ENCODE peak calls at places on chromosomes 1 and 21, in six cellular contexts. U is Calu3, D is endothelial cell, G is left lung, P is fibroblast of the aortic adventitia, C is heart left ventricle. J is an unnamed sample.

GRCh38 chr1:154325583-154326545 is 539 bp downstream of the ATP8B2 start:
- DNase-seq in P (peak), G (peak), U (peak), D (peak), C (peak), J (peak)

GRCh38 chr1:66251521-66251920 is 282.4 kb upstream of the SGIP1 start:
- DNase-seq in D (no peak), G (no peak), U (no peak), C (no peak), P (no peak), J (peak)

GRCh38 chr1:55535724-55536262 is 320.6 kb upstream of the USP24 start:
- DNase-seq in C (no peak), G (no peak), P (no peak), U (no peak), D (no peak), J (no peak)

GRCh38 chr1:2204384-2205190 is 10.0 kb upstream of the FAAP20 start:
- DNase-seq in G (peak), C (peak), U (no peak), P (peak), D (peak), J (peak)

GRCh38 chr1:159924025-159924790 is 1.1 kb downstream of the TAGLN2 start:
- DNase-seq in G (peak), C (peak), U (peak), D (peak), P (peak), J (peak)

GRCh38 chr1:24957808-24958752 is 28.0 kb upstream of the RUNX3 start:
- DNase-seq in D (no peak), U (no peak), C (no peak), P (no peak), G (no peak), J (no peak)

GRCh38 chr1:59568158-59568935 is 246.4 kb upstream of the HOOK1 start:
- DNase-seq in P (peak), G (no peak), U (no peak), D (no peak), C (no peak), J (peak)

GRCh38 chr1:22654692-22655091 is 1.7 kb downstream of the C1QB start:
- DNase-seq in G (no peak), D (no peak), P (no peak), C (no peak), U (no peak), J (no peak)

GRCh38 chr21:45464309-45464708 is 59.3 kb downstream of the COL18A1 start:
- DNase-seq in P (no peak), D (no peak), U (no peak), G (no peak), C (no peak), J (no peak)

GRCh38 chr21:35488941-35489340 is 439.8 kb upstream of the RUNX1 start:
- DNase-seq in G (no peak), D (no peak), C (no peak), P (no peak), U (no peak), J (no peak)

GRCh38 chr21:35547946-35548774 is 499.1 kb upstream of the RUNX1 start:
- DNase-seq in G (no peak), U (no peak), D (no peak), C (no peak), P (peak), J (no peak)

GRCh38 chr1:151130837-151131586 is 15.4 kb downstream of the SEMA6C start:
- DNase-seq in P (peak), U (peak), C (peak), D (peak), G (peak), J (peak)

GRCh38 chr1:33150522-33150921 is 31.3 kb downstream of the TRIM62 start:
- DNase-seq in C (no peak), U (no peak), P (no peak), D (no peak), G (no peak), J (no peak)

GRCh38 chr21:42195378-42196031 is 23.4 kb upstream of the ABCG1 start:
- DNase-seq in P (peak), C (no peak), D (no peak), G (peak), U (no peak), J (peak)

GRCh38 chr1:234722904-234723588 is 113.1 kb upstream of the IRF2BP2 start:
- DNase-seq in D (no peak), C (peak), G (peak), U (peak), P (peak), J (peak)

GRCh38 chr21:44614961-44615391 is 3.1 kb downstream of the KRTAP10-8 start:
- DNase-seq in U (no peak), G (no peak), P (no peak), C (no peak), D (no peak), J (no peak)

GRCh38 chr1:81780705-81781454 is 19.9 kb upstream of the ADGRL2 start:
- DNase-seq in G (no peak), U (no peak), P (no peak), D (no peak), C (no peak), J (no peak)

GRCh38 chr1:89563957-89564604 is 39.5 kb downstream of the LRRC8B start:
- DNase-seq in P (no peak), U (no peak), D (no peak), G (no peak), C (no peak), J (no peak)

GRCh38 chr1:203289982-203290260 is 15.4 kb upstream of the BTG2 start:
- DNase-seq in G (no peak), U (no peak), D (no peak), C (no peak), P (no peak), J (no peak)

GRCh38 chr1:53073899-53074311 is 11.9 kb downstream of the PODN start:
- DNase-seq in U (no peak), P (peak), C (peak), D (peak), G (no peak), J (no peak)

DNA sequence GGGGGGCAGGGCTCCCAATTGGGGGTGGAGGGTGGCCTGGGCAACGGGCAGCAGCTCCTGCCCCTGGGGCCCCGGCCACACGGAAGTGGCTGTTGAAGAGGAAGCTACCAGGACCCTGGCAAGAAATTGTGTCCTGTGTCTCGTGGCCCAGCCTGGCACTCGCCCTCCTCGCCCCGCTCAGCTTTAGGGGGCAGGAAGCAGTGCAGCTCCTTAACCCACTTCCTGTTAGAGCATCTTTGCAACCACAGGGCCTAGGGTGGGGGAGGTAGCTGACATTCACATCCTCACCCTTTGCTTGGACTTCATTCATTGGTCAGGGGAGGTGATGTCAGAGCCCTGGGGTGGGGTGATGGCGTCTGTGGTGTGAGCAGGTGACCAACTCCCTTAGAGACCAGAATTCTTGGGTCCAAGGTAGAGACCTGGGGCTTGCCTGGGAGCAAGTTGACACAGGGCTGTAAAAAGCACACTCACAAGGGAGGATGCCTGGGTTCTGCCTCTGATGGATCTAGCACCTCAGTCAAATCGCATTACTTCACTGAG is at the start of gene ARHGAP30:
- DNase-seq in D (no peak), U (no peak), P (no peak), C (peak), G (peak), J (no peak)
- TF ChIP-seq CTCF in D (no peak), U (no peak), P (no peak), C (no peak), G (no peak), J (no peak)

GRCh38 chr21:17819878-17820232 is 699 bp upstream of the C21orf91 start:
- DNase-seq in C (no peak), D (no peak), U (no peak), G (no peak), P (no peak), J (no peak)
- TF ChIP-seq CTCF in C (no peak), D (no peak), U (no peak), G (no peak), P (no peak), J (no peak)

GRCh38 chr1:16048573-16049189 is 5.1 kb downstream of the CLCNKB start:
- DNase-seq in G (peak), U (peak), D (peak), C (peak), P (peak), J (peak)
- TF ChIP-seq CTCF in G (no peak), U (no peak), D (no peak), C (peak), P (no peak), J (peak)

DNA sequence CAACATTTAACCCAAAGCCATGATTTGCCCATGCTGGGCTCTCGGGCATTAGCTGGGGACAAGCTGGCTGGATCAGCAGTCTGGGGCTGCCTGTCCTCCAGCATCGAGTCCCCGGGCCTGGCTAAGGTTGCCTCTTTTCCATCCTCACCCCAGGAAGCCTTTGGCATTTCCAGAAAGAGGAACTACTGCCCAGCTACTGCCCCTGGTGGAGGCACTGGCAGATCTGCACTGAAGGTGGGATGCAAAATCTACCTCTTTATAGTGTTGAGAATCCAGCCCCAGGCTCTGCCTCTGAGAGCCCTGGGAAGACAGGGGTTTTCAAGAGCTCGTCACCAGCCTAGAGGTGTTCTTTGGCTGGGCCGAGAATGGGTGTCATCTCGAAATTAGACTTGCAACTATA is 635.9 kb downstream of the MATN1 start:
- DNase-seq in D (peak), P (no peak), G (no peak), C (no peak), U (peak), J (no peak)
- TF ChIP-seq CTCF in D (peak), P (peak), G (no peak), C (no peak), U (peak), J (peak)

GRCh38 chr1:156360534-156360933 is 8.5 kb upstream of the RHBG start:
- DNase-seq in U (no peak), P (no peak), D (no peak), G (no peak), C (no peak), J (no peak)

GRCh38 chr1:156356875-156357534 is 12.0 kb upstream of the RHBG start:
- DNase-seq in P (no peak), G (peak), D (peak), C (peak), U (peak), J (no peak)

GRCh38 chr1:156359973-156360372 is 9.0 kb upstream of the RHBG start:
- DNase-seq in D (peak), G (no peak), P (peak), U (peak), C (no peak), J (peak)

GRCh38 chr1:156357977-156358376 is 11.0 kb upstream of the RHBG start:
- DNase-seq in D (no peak), U (no peak), P (no peak), C (no peak), G (no peak), J (no peak)

GRCh38 chr1:156356262-156356874 is 12.6 kb upstream of the RHBG start:
- DNase-seq in P (no peak), U (no peak), G (no peak), C (no peak), D (no peak), J (no peak)
- TF ChIP-seq CTCF in P (no peak), U (no peak), G (no peak), C (no peak), D (no peak), J (no peak)

J was measured in fibroblast of villous mesenchyme.